ENCODE peak calls at places on chromosomes 5 and 9, in ten cellular contexts. A is progenitor cell of endocrine pancreas, O is nephron progenitor cell, H is Calu3, L is kidney, R is chondrocyte, F is fibroblast of mammary gland, M is heart right ventricle, Y is A549, V is foreskin fibroblast. T is an unnamed sample.

GRCh38 chr9:15697459-15697858 is 144.6 kb downstream of the CCDC171 start:
- DNase-seq in O (no peak), V (peak; percentile 72), F (peak; percentile 88), Y (no peak), A (no peak), M (no peak), R (no peak), L (no peak), H (no peak), T (peak; percentile 86)

GRCh38 chr5:33939863-33940262 is 3.7 kb downstream of the RXFP3 start:
- DNase-seq in A (no peak), M (no peak), Y (no peak), L (no peak), H (no peak), O (no peak), F (peak; percentile 76), R (no peak), V (peak; percentile 32), T (peak; percentile 36)

GRCh38 chr5:155101697-155102096 is 88.1 kb downstream of the KIF4B start:
- DNase-seq in V (no peak), L (no peak), H (no peak), Y (no peak), M (no peak), O (no peak), A (no peak), R (no peak), F (no peak), T (no peak)

GRCh38 chr5:84248013-84248412 is 136.7 kb downstream of the EDIL3 start:
- DNase-seq in M (no peak), V (no peak), H (no peak), Y (no peak), O (no peak), A (no peak), R (no peak), L (no peak), F (no peak), T (no peak)

GRCh38 chr5:135395451-135395850 is 3.6 kb downstream of the MACROH2A1 start:
- DNase-seq in L (no peak), V (no peak), R (no peak), Y (no peak), O (peak; percentile 25), F (no peak), H (no peak), A (no peak), M (no peak), T (no peak)

GRCh38 chr5:135489466-135490244 is 37.5 kb upstream of the TIFAB start:
- DNase-seq in F (peak; percentile 15), V (peak; percentile 23), H (no peak), Y (no peak), A (no peak), M (no peak), L (no peak), O (peak; percentile 52), R (no peak), T (no peak)

GRCh38 chr5:71865665-71866320 is 146.7 kb downstream of the CARTPT start:
- DNase-seq in O (no peak), R (no peak), V (no peak), M (no peak), F (no peak), L (no peak), A (no peak), Y (no peak), H (no peak), T (peak; percentile 40)

GRCh38 chr9:136886610-136887597 is 588 bp downstream of the TRAF2 start:
- DNase-seq in R (no peak), A (peak; percentile 35), F (peak; percentile 19), V (no peak), O (peak; percentile 67), M (no peak), L (peak; percentile 88), Y (peak; percentile 46), H (peak; percentile 17), T (no peak)

GRCh38 chr5:92554447-92555085 is 1026.5 kb downstream of the NR2F1-AS1 start:
- DNase-seq in H (no peak), O (no peak), V (no peak), L (peak; percentile 27), A (no peak), R (no peak), Y (no peak), F (no peak), M (no peak), T (no peak)

GRCh38 chr5:99386406-99387075 is 457.7 kb upstream of the CHD1 start:
- DNase-seq in O (no peak), A (no peak), M (no peak), Y (no peak), F (no peak), L (no peak), R (no peak), V (no peak), H (no peak), T (no peak)

GRCh38 chr9:135480071-135480941 is 724 bp downstream of the PPP1R26 start:
- DNase-seq in H (peak; percentile 42), O (peak; percentile 60), M (peak; percentile 45), F (peak; percentile 20), R (no peak), Y (peak; percentile 50), A (no peak), L (no peak), V (peak; percentile 31), T (peak; percentile 40)

GRCh38 chr9:135478191-135478590 is 1.4 kb upstream of the PPP1R26 start:
- DNase-seq in V (no peak), O (no peak), R (no peak), Y (no peak), F (no peak), H (no peak), L (no peak), M (no peak), A (no peak), T (no peak)

GRCh38 chr9:135479469-135480052 is at the start of gene PPP1R26:
- DNase-seq in M (peak; percentile 49), Y (no peak), R (no peak), O (peak; percentile 66), L (no peak), V (no peak), F (no peak), A (peak; percentile 25), H (peak; percentile 54), T (no peak)

GRCh38 chr9:135480942-135481315 is 1.3 kb downstream of the PPP1R26 start:
- DNase-seq in F (no peak), M (no peak), L (no peak), O (no peak), V (no peak), R (no peak), Y (no peak), A (no peak), H (no peak), T (no peak)

GRCh38 chr9:135478858-135479468 is 619 bp upstream of the PPP1R26 start:
- DNase-seq in H (peak; percentile 34), V (no peak), M (no peak), A (peak; percentile 38), F (peak; percentile 11), L (peak; percentile 77), R (no peak), Y (peak; percentile 49), O (peak; percentile 39), T (peak; percentile 49)
- TF ChIP-seq CTCF in H (no peak), V (no peak), M (peak; percentile 4), A (peak; percentile 30), F (no peak), L (no peak), R (peak; percentile 67), Y (peak; percentile 28), O (no peak), T (no peak)

GRCh38 chr5:1380011-1380817 is 35.3 kb upstream of the CLPTM1L start:
- DNase-seq in H (peak; percentile 56), Y (no peak), F (peak; percentile 28), R (no peak), V (peak; percentile 24), O (peak; percentile 72), A (peak; percentile 46), L (peak; percentile 79), M (peak; percentile 56), T (no peak)
- TF ChIP-seq CTCF in H (peak; percentile 57), Y (peak; percentile 79), F (peak; percentile 20), R (peak; percentile 90), V (peak; percentile 45), O (peak; percentile 61), A (peak; percentile 81), L (peak; percentile 60), M (peak; percentile 69), T (no peak)

GRCh38 chr5:145222622-145223021 is 612.5 kb downstream of the PRELID2 start:
- DNase-seq in F (no peak), V (no peak), Y (no peak), R (no peak), H (no peak), L (no peak), M (no peak), A (no peak), O (no peak), T (no peak)

GRCh38 chr5:145218019-145218418 is 617.1 kb downstream of the PRELID2 start:
- DNase-seq in O (no peak), M (no peak), V (no peak), R (no peak), Y (no peak), L (peak; percentile 73), F (no peak), H (peak; percentile 12), A (no peak), T (no peak)

GRCh38 chr5:145221416-145221815 is 613.7 kb downstream of the PRELID2 start:
- DNase-seq in O (no peak), H (no peak), R (no peak), A (no peak), F (no peak), Y (no peak), L (no peak), V (no peak), M (no peak), T (no peak)

GRCh38 chr5:145220491-145220890 is 614.7 kb downstream of the PRELID2 start:
- DNase-seq in R (no peak), M (no peak), A (no peak), Y (no peak), V (no peak), L (no peak), F (no peak), H (peak; percentile 45), O (no peak), T (no peak)

DNA sequence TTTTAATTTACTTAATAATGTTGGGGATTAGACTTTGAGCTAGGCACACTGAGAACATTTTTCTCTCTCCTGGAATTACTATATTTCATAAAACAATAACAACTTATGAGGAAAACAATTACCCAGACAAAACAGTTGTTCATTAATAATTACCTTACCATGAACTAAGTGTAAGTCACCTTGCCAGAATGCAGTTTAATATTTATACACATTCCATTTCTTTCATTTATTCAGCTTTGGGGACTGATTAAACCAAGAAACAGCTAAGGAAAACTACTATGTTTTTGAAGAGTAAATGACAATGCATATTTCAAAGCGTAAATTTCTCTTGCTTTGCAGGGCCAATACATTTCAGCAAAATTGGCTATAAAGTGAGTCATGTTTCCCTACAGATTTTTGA is 616.2 kb downstream of the PRELID2 start:
- DNase-seq in A (no peak), L (no peak), R (no peak), O (no peak), V (no peak), H (no peak), M (no peak), F (no peak), Y (no peak), T (no peak)
- TF ChIP-seq CTCF in A (no peak), L (no peak), R (no peak), O (no peak), V (no peak), H (no peak), M (no peak), F (no peak), Y (no peak), T (no peak)

DNA sequence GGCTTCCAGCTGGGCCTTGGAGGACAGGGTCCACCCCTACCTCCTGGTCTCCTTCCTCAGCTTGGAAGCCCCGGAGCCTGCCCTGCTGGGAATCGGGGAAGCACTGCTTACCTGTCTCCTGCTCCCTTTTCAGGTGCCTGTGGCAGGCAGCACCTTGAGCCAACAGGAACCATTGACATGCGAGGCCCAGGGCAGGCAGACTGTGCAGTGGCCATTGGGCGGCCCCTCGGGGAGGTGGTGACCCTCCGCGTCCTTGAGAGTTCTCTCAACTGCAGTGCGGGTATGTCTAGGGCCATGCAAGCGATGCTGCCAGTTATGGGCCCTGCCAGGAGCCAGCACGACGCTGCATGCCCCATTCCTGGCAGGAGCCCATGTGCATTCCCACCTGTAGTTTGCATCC is 3.8 kb upstream of the CACFD1 start:
- DNase-seq in H (no peak), Y (no peak), A (no peak), V (no peak), F (no peak), M (no peak), R (no peak), O (no peak), L (no peak), T (no peak)
- TF ChIP-seq CTCF in H (no peak), Y (no peak), A (no peak), V (no peak), F (no peak), M (no peak), R (no peak), O (no peak), L (no peak), T (no peak)